ENCODE peak calls at places on chromosome 18, in four cellular contexts. One of them, this sample, is unnamed.
A peak's percentile ranks its signal among the peaks of the same experiment; 100 is the strongest.

GRCh38 chr18:55421612-55422381 is 166.2 kb downstream of the TCF4 start:
- DNase-seq in GM23338: no peak
- DNase-seq in HepG2: no peak
- DNase-seq in neural progenitor cell: no peak
- DNase-seq in this sample: no peak

GRCh38 chr18:76467371-76468190 is 27.5 kb downstream of the ZNF516 start:
- DNase-seq in GM23338: no peak
- DNase-seq in neural progenitor cell: peak; percentile 44
- DNase-seq in HepG2: no peak
- DNase-seq in this sample: peak; percentile 72

GRCh38 chr18:48658721-48659120 is 119.9 kb downstream of the CTIF start:
- DNase-seq in GM23338: no peak
- DNase-seq in neural progenitor cell: no peak
- DNase-seq in HepG2: no peak
- DNase-seq in this sample: no peak

GRCh38 chr18:46452820-46453219 is 204.2 kb downstream of the LOXHD1 start:
- DNase-seq in neural progenitor cell: no peak
- DNase-seq in GM23338: no peak
- DNase-seq in HepG2: no peak
- DNase-seq in this sample: no peak

GRCh38 chr18:63177822-63178525 is 141.6 kb downstream of the BCL2 start:
- DNase-seq in GM23338: no peak
- DNase-seq in HepG2: no peak
- DNase-seq in neural progenitor cell: no peak
- DNase-seq in this sample: no peak

GRCh38 chr18:22466608-22467390 is 49.1 kb upstream of the CTAGE1 start:
- DNase-seq in neural progenitor cell: no peak
- DNase-seq in HepG2: peak; percentile 58
- DNase-seq in GM23338: no peak
- DNase-seq in this sample: no peak

GRCh38 chr18:13555192-13555591 is 171.2 kb downstream of the FAM210A start:
- DNase-seq in neural progenitor cell: no peak
- DNase-seq in HepG2: no peak
- DNase-seq in GM23338: no peak
- DNase-seq in this sample: no peak

GRCh38 chr18:6781846-6782245 is 52.3 kb downstream of the ARHGAP28 start:
- DNase-seq in neural progenitor cell: no peak
- DNase-seq in HepG2: no peak
- DNase-seq in GM23338: no peak
- DNase-seq in this sample: no peak

GRCh38 chr18:12005542-12006487 is 24.5 kb downstream of the IMPA2 start:
- DNase-seq in GM23338: no peak
- DNase-seq in HepG2: no peak
- DNase-seq in neural progenitor cell: no peak
- DNase-seq in this sample: no peak

GRCh38 chr18:13909141-13909540 is 6.2 kb downstream of the MC2R start:
- DNase-seq in GM23338: no peak
- DNase-seq in neural progenitor cell: no peak
- DNase-seq in HepG2: no peak
- DNase-seq in this sample: no peak

GRCh38 chr18:50619833-50620232 is 59.9 kb downstream of the MAPK4 start:
- DNase-seq in HepG2: no peak
- DNase-seq in GM23338: no peak
- DNase-seq in neural progenitor cell: no peak
- DNase-seq in this sample: no peak

GRCh38 chr18:37450434-37451133 is 115.0 kb downstream of the CELF4 start:
- DNase-seq in GM23338: peak; percentile 89
- DNase-seq in HepG2: no peak
- DNase-seq in neural progenitor cell: peak; percentile 94
- DNase-seq in this sample: no peak

GRCh38 chr18:10245517-10246175 is 208.8 kb upstream of the APCDD1 start:
- DNase-seq in GM23338: no peak
- DNase-seq in HepG2: no peak
- DNase-seq in neural progenitor cell: no peak
- DNase-seq in this sample: no peak
- TF ChIP-seq CTCF in GM23338: no peak
- TF ChIP-seq CTCF in HepG2: no peak
- TF ChIP-seq CTCF in neural progenitor cell: no peak
- TF ChIP-seq CTCF in this sample: no peak

GRCh38 chr18:8661754-8662573 is 43.4 kb upstream of the MTCL1 start:
- DNase-seq in HepG2: no peak
- DNase-seq in GM23338: peak; percentile 94
- DNase-seq in neural progenitor cell: peak; percentile 83
- DNase-seq in this sample: no peak
- H3K4me3 ChIP-seq in HepG2: no peak overlapping the region
- H3K4me3 ChIP-seq in GM23338: peak overlapping the region; percentile 38
- H3K4me3 ChIP-seq in neural progenitor cell: peak overlapping the region; percentile 35
- H3K4me3 ChIP-seq in this sample: no peak overlapping the region

GRCh38 chr18:58802959-58803358 is 61.7 kb upstream of the ZNF532 start:
- DNase-seq in GM23338: no peak
- DNase-seq in HepG2: no peak
- DNase-seq in neural progenitor cell: no peak
- DNase-seq in this sample: no peak

GRCh38 chr18:58806826-58807714 is 57.6 kb upstream of the ZNF532 start:
- DNase-seq in neural progenitor cell: no peak
- DNase-seq in HepG2: no peak
- DNase-seq in GM23338: no peak
- DNase-seq in this sample: no peak

GRCh38 chr18:58800582-58800981 is 64.1 kb upstream of the ZNF532 start:
- DNase-seq in neural progenitor cell: no peak
- DNase-seq in GM23338: no peak
- DNase-seq in HepG2: no peak
- DNase-seq in this sample: no peak

GRCh38 chr18:58805482-58806187 is 59.0 kb upstream of the ZNF532 start:
- DNase-seq in GM23338: no peak
- DNase-seq in neural progenitor cell: peak; percentile 72
- DNase-seq in HepG2: no peak
- DNase-seq in this sample: no peak

DNA sequence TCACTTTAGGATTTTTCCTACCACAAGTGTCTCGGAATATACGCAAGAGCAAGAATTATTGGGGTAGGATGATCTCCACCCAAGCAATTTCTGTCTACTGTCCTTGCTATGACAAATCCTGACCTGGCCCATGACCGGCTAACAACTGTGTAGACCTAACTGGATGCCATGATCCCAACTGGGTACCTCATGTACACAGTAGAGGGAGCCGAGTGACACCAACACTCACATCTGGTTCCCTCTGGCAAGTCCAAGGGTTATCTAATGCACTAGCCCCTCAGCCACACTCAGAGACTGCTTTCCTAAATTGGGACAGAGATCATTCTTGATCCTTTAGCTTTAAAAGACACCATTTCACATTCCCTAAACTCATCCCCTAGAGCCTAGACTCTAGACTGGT is 60.7 kb upstream of the ZNF532 start:
- DNase-seq in neural progenitor cell: no peak
- DNase-seq in GM23338: no peak
- DNase-seq in HepG2: no peak
- DNase-seq in this sample: no peak
- TF ChIP-seq CTCF in neural progenitor cell: no peak
- TF ChIP-seq CTCF in GM23338: no peak
- TF ChIP-seq CTCF in HepG2: no peak
- TF ChIP-seq CTCF in this sample: no peak

DNA sequence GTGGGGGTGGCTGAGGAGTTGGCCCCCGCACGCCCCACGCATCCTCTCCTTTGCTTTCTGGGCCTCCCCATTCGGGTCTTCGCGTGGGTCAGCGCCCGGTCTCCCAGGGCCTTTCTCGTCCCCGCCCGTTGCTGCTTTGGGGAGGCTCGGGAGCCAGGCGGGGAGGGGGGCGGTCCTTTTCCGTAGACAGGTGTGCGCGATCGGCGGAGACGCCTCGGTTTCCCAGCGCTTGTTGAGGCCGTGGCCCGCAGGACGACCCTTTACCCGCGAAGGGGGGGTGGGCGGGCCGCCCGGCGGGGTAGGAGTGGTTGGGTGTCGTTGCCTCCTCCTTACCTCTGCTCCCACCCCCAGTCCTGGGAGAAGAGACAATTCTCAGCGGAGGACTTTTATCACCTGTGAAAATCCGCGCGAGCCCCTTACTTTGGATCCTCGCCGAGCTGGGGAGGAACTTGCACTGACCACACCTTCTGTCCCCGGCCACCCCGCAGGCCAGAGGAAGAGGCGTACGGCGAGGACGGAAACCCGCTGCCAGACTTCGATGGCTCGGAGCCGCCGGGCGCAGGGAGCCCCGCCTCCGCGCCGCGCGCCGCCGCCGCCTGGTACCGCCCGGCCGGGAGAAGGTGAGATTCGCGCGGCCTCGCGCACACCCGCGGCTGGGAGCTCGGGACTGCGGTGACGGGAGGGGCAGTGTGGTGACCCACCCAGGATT is 2.7 kb downstream of the ADCYAP1 start:
- DNase-seq in HepG2: no peak
- DNase-seq in GM23338: peak; percentile 61
- DNase-seq in neural progenitor cell: peak; percentile 72
- DNase-seq in this sample: no peak
- H3K4me3 ChIP-seq in HepG2: no peak overlapping the region
- H3K4me3 ChIP-seq in GM23338: peak overlapping the region; percentile 76
- H3K4me3 ChIP-seq in neural progenitor cell: peak overlapping the region; percentile 57
- H3K4me3 ChIP-seq in this sample: peak overlapping the region; percentile 71

GRCh38 chr18:8978394-8978793 is 124.1 kb upstream of the NDUFV2 start:
- DNase-seq in GM23338: no peak
- DNase-seq in neural progenitor cell: no peak
- DNase-seq in HepG2: no peak
- DNase-seq in this sample: no peak

GRCh38 chr18:8984131-8984670 is 118.3 kb upstream of the NDUFV2 start:
- DNase-seq in HepG2: no peak
- DNase-seq in neural progenitor cell: no peak
- DNase-seq in GM23338: no peak
- DNase-seq in this sample: no peak

GRCh38 chr18:8979258-8979988 is 123.1 kb upstream of the NDUFV2 start:
- DNase-seq in neural progenitor cell: no peak
- DNase-seq in GM23338: no peak
- DNase-seq in HepG2: no peak
- DNase-seq in this sample: no peak

GRCh38 chr18:8980496-8981402 is 121.8 kb upstream of the NDUFV2 start:
- DNase-seq in neural progenitor cell: peak; percentile 64
- DNase-seq in GM23338: no peak
- DNase-seq in HepG2: no peak
- DNase-seq in this sample: no peak

GRCh38 chr18:8982416-8983183 is 119.9 kb upstream of the NDUFV2 start:
- DNase-seq in HepG2: peak; percentile 60
- DNase-seq in GM23338: peak; percentile 71
- DNase-seq in neural progenitor cell: peak; percentile 69
- DNase-seq in this sample: no peak
- TF ChIP-seq CTCF in HepG2: peak; percentile 88
- TF ChIP-seq CTCF in GM23338: peak; percentile 65
- TF ChIP-seq CTCF in neural progenitor cell: peak; percentile 61
- TF ChIP-seq CTCF in this sample: no peak

GRCh38 chr18:32851936-32852335 is 79.1 kb upstream of the KLHL14 start:
- DNase-seq in GM23338: no peak
- DNase-seq in neural progenitor cell: no peak
- DNase-seq in HepG2: no peak
- DNase-seq in this sample: no peak

GRCh38 chr18:32848836-32849235 is 76.0 kb upstream of the KLHL14 start:
- DNase-seq in GM23338: no peak
- DNase-seq in neural progenitor cell: no peak
- DNase-seq in HepG2: no peak
- DNase-seq in this sample: no peak

DNA sequence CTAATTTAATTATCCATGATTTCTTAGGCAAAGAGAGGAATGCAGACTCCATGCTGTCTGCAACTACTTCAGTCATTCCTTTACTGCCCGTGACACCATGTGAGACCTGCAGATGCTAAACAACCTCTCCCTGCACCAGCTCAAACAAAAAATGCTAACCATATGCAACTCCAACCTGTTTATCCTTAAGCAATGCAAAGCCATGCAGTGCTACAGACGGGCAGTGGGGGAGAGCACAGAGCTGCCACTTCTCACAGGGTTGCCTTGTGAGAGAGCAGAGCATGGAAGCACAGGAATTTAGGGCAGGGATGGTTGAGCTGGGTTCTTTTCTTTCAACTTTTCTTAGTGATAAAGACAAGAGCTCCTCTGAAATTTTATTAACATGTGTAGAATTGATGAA is 74.9 kb upstream of the KLHL14 start:
- DNase-seq in GM23338: peak; percentile 79
- DNase-seq in HepG2: no peak
- DNase-seq in neural progenitor cell: peak; percentile 62
- DNase-seq in this sample: no peak
- H3K4me3 ChIP-seq in GM23338: no peak overlapping the region
- H3K4me3 ChIP-seq in HepG2: no peak overlapping the region
- H3K4me3 ChIP-seq in neural progenitor cell: no peak overlapping the region
- H3K4me3 ChIP-seq in this sample: no peak overlapping the region

GRCh38 chr18:25305584-25305983 is 46.4 kb downstream of the ZNF521 start:
- DNase-seq in neural progenitor cell: no peak
- DNase-seq in GM23338: no peak
- DNase-seq in HepG2: no peak
- DNase-seq in this sample: no peak

GRCh38 chr18:25313274-25313673 is 38.7 kb downstream of the ZNF521 start:
- DNase-seq in GM23338: no peak
- DNase-seq in neural progenitor cell: no peak
- DNase-seq in HepG2: no peak
- DNase-seq in this sample: no peak

GRCh38 chr18:25314824-25315223 is 37.1 kb downstream of the ZNF521 start:
- DNase-seq in HepG2: no peak
- DNase-seq in GM23338: no peak
- DNase-seq in neural progenitor cell: no peak
- DNase-seq in this sample: no peak

GRCh38 chr18:25306671-25307070 is 45.3 kb downstream of the ZNF521 start:
- DNase-seq in GM23338: no peak
- DNase-seq in neural progenitor cell: no peak
- DNase-seq in HepG2: no peak
- DNase-seq in this sample: no peak

DNA sequence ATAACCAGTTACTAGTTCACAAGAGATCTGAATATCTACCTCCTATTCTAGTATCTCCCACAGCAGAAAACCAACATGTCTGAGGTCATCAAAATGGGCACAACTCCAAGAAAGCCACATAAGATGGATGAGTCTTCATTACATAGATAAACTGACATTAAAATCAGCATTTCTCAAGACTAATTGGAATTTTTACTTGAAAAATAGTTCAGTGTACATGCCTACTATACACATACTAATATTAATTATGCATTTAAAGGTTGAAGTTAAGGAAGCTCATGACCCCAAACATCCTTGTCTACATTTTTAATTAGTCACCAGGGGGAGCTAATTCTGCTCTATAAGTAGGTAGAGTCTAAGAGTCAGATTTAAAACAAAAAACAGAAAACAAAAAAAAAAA is 41.9 kb downstream of the ZNF521 start:
- DNase-seq in neural progenitor cell: peak; percentile 24
- DNase-seq in GM23338: peak; percentile 68
- DNase-seq in HepG2: no peak
- DNase-seq in this sample: no peak
- TF ChIP-seq CTCF in neural progenitor cell: peak; percentile 51
- TF ChIP-seq CTCF in GM23338: peak; percentile 68
- TF ChIP-seq CTCF in HepG2: no peak
- TF ChIP-seq CTCF in this sample: no peak

GRCh38 chr18:57433492-57434176 is 1.5 kb upstream of the ONECUT2 start:
- DNase-seq in neural progenitor cell: no peak
- DNase-seq in HepG2: no peak
- DNase-seq in GM23338: peak; percentile 9
- DNase-seq in this sample: no peak
- H3K4me3 ChIP-seq in neural progenitor cell: peak overlapping the region; percentile 2
- H3K4me3 ChIP-seq in HepG2: peak overlapping the region; percentile 78
- H3K4me3 ChIP-seq in GM23338: peak overlapping the region; percentile 67
- H3K4me3 ChIP-seq in this sample: peak overlapping the region; percentile 75